ENCODE peak calls at places on chromosome 1, in ten cellular contexts. One of them, this sample, is unnamed. For H3K4me1, the result is how much of the 10 kb centered on the place peaks cover.

GRCh38 chr1:23967871-23968270 is 8.2 kb downstream of the PNRC2 start:
- DNase-seq in neural progenitor cell: no peak
- DNase-seq in heart left ventricle: no peak
- DNase-seq in adipocyte: no peak
- DNase-seq in CD8-positive, alpha-beta memory T cell: no peak
- DNase-seq in CD4-positive, CD25-positive, alpha-beta regulatory T cell: no peak
- DNase-seq in cardiac muscle cell: no peak
- DNase-seq in aorta: no peak
- DNase-seq in GM23338: no peak
- DNase-seq in A673: no peak
- DNase-seq in this sample: no peak

GRCh38 chr1:162108426-162108825 is 38.9 kb downstream of the NOS1AP start:
- DNase-seq in aorta: no peak
- DNase-seq in GM23338: no peak
- DNase-seq in cardiac muscle cell: no peak
- DNase-seq in adipocyte: no peak
- DNase-seq in neural progenitor cell: no peak
- DNase-seq in CD4-positive, CD25-positive, alpha-beta regulatory T cell: no peak
- DNase-seq in CD8-positive, alpha-beta memory T cell: no peak
- DNase-seq in heart left ventricle: no peak
- DNase-seq in A673: no peak
- DNase-seq in this sample: no peak

GRCh38 chr1:69377507-69377906 is 190.2 kb upstream of the LRRC7 start:
- DNase-seq in CD8-positive, alpha-beta memory T cell: no peak
- DNase-seq in CD4-positive, CD25-positive, alpha-beta regulatory T cell: no peak
- DNase-seq in heart left ventricle: no peak
- DNase-seq in aorta: no peak
- DNase-seq in cardiac muscle cell: no peak
- DNase-seq in A673: no peak
- DNase-seq in adipocyte: no peak
- DNase-seq in GM23338: no peak
- DNase-seq in neural progenitor cell: no peak
- DNase-seq in this sample: no peak

GRCh38 chr1:147079400-147080012 is 92.8 kb downstream of the PRKAB2 start:
- DNase-seq in CD8-positive, alpha-beta memory T cell: peak
- DNase-seq in aorta: no peak
- DNase-seq in neural progenitor cell: no peak
- DNase-seq in heart left ventricle: no peak
- DNase-seq in adipocyte: no peak
- DNase-seq in cardiac muscle cell: peak
- DNase-seq in A673: no peak
- DNase-seq in GM23338: peak
- DNase-seq in CD4-positive, CD25-positive, alpha-beta regulatory T cell: no peak
- DNase-seq in this sample: no peak

GRCh38 chr1:174800221-174800791 is 199.4 kb upstream of the CACYBP start:
- DNase-seq in GM23338: peak
- DNase-seq in cardiac muscle cell: peak
- DNase-seq in CD8-positive, alpha-beta memory T cell: peak
- DNase-seq in aorta: no peak
- DNase-seq in A673: no peak
- DNase-seq in heart left ventricle: no peak
- DNase-seq in neural progenitor cell: peak
- DNase-seq in CD4-positive, CD25-positive, alpha-beta regulatory T cell: no peak
- DNase-seq in adipocyte: peak
- DNase-seq in this sample: peak

GRCh38 chr1:209850342-209850979 is 22.7 kb downstream of the UTP25 start:
- DNase-seq in aorta: no peak
- DNase-seq in CD4-positive, CD25-positive, alpha-beta regulatory T cell: no peak
- DNase-seq in heart left ventricle: peak
- DNase-seq in cardiac muscle cell: peak
- DNase-seq in neural progenitor cell: peak
- DNase-seq in GM23338: peak
- DNase-seq in A673: peak
- DNase-seq in adipocyte: peak
- DNase-seq in CD8-positive, alpha-beta memory T cell: no peak
- DNase-seq in this sample: peak

GRCh38 chr1:29752141-29752540 is 515.8 kb downstream of the PTPRU start:
- DNase-seq in heart left ventricle: no peak
- DNase-seq in neural progenitor cell: peak
- DNase-seq in A673: peak
- DNase-seq in CD4-positive, CD25-positive, alpha-beta regulatory T cell: no peak
- DNase-seq in adipocyte: peak
- DNase-seq in aorta: no peak
- DNase-seq in cardiac muscle cell: peak
- DNase-seq in GM23338: peak
- DNase-seq in CD8-positive, alpha-beta memory T cell: no peak
- DNase-seq in this sample: peak

GRCh38 chr1:109493227-109493626 is 667 bp upstream of the CYB561D1 start:
- DNase-seq in adipocyte: no peak
- DNase-seq in aorta: no peak
- DNase-seq in GM23338: no peak
- DNase-seq in CD4-positive, CD25-positive, alpha-beta regulatory T cell: no peak
- DNase-seq in heart left ventricle: no peak
- DNase-seq in CD8-positive, alpha-beta memory T cell: no peak
- DNase-seq in A673: no peak
- DNase-seq in cardiac muscle cell: no peak
- DNase-seq in neural progenitor cell: no peak
- DNase-seq in this sample: no peak

GRCh38 chr1:45512641-45513054 is 9.0 kb downstream of the PRDX1 start:
- DNase-seq in CD8-positive, alpha-beta memory T cell: peak
- DNase-seq in GM23338: peak
- DNase-seq in heart left ventricle: peak
- DNase-seq in A673: peak
- DNase-seq in CD4-positive, CD25-positive, alpha-beta regulatory T cell: peak
- DNase-seq in cardiac muscle cell: peak
- DNase-seq in aorta: no peak
- DNase-seq in adipocyte: peak
- DNase-seq in neural progenitor cell: peak
- DNase-seq in this sample: peak

GRCh38 chr1:89489037-89489729 is 35.4 kb upstream of the LRRC8B start:
- DNase-seq in heart left ventricle: no peak
- DNase-seq in neural progenitor cell: no peak
- DNase-seq in aorta: no peak
- DNase-seq in CD4-positive, CD25-positive, alpha-beta regulatory T cell: no peak
- DNase-seq in cardiac muscle cell: no peak
- DNase-seq in adipocyte: peak
- DNase-seq in CD8-positive, alpha-beta memory T cell: no peak
- DNase-seq in A673: no peak
- DNase-seq in GM23338: no peak
- DNase-seq in this sample: no peak

GRCh38 chr1:224592636-224593579 is 23.2 kb upstream of the CNIH3 start:
- DNase-seq in neural progenitor cell: no peak
- DNase-seq in heart left ventricle: no peak
- DNase-seq in aorta: no peak
- DNase-seq in cardiac muscle cell: no peak
- DNase-seq in CD4-positive, CD25-positive, alpha-beta regulatory T cell: no peak
- DNase-seq in adipocyte: peak
- DNase-seq in A673: peak
- DNase-seq in CD8-positive, alpha-beta memory T cell: no peak
- DNase-seq in GM23338: no peak
- DNase-seq in this sample: peak

GRCh38 chr1:202034683-202035462 is 24.5 kb downstream of the ELF3 start:
- DNase-seq in heart left ventricle: peak
- DNase-seq in adipocyte: peak
- DNase-seq in aorta: peak
- DNase-seq in cardiac muscle cell: peak
- DNase-seq in CD8-positive, alpha-beta memory T cell: no peak
- DNase-seq in GM23338: no peak
- DNase-seq in neural progenitor cell: no peak
- DNase-seq in A673: peak
- DNase-seq in CD4-positive, CD25-positive, alpha-beta regulatory T cell: no peak
- DNase-seq in this sample: peak

GRCh38 chr1:209190591-209191241 is 392.8 kb upstream of the CAMK1G start:
- DNase-seq in GM23338: peak
- DNase-seq in cardiac muscle cell: peak
- DNase-seq in CD4-positive, CD25-positive, alpha-beta regulatory T cell: no peak
- DNase-seq in CD8-positive, alpha-beta memory T cell: no peak
- DNase-seq in A673: peak
- DNase-seq in aorta: peak
- DNase-seq in neural progenitor cell: peak
- DNase-seq in heart left ventricle: no peak
- DNase-seq in adipocyte: peak
- DNase-seq in this sample: peak

GRCh38 chr1:34988147-34988546 is 3.0 kb upstream of the TMEM35B start:
- DNase-seq in GM23338: no peak
- DNase-seq in heart left ventricle: no peak
- DNase-seq in A673: no peak
- DNase-seq in adipocyte: no peak
- DNase-seq in CD8-positive, alpha-beta memory T cell: no peak
- DNase-seq in neural progenitor cell: no peak
- DNase-seq in aorta: no peak
- DNase-seq in CD4-positive, CD25-positive, alpha-beta regulatory T cell: no peak
- DNase-seq in cardiac muscle cell: no peak
- DNase-seq in this sample: no peak

GRCh38 chr1:17119744-17120482 is 662 bp upstream of the PADI2 start:
- DNase-seq in aorta: no peak
- DNase-seq in CD8-positive, alpha-beta memory T cell: no peak
- DNase-seq in cardiac muscle cell: no peak
- DNase-seq in GM23338: peak
- DNase-seq in CD4-positive, CD25-positive, alpha-beta regulatory T cell: no peak
- DNase-seq in A673: peak
- DNase-seq in adipocyte: no peak
- DNase-seq in heart left ventricle: no peak
- DNase-seq in neural progenitor cell: peak
- DNase-seq in this sample: peak
- H3K4me3 ChIP-seq in aorta: no peak
- H3K4me3 ChIP-seq in CD8-positive, alpha-beta memory T cell: no peak
- H3K4me3 ChIP-seq in cardiac muscle cell: peak
- H3K4me3 ChIP-seq in GM23338: peak
- H3K4me3 ChIP-seq in CD4-positive, CD25-positive, alpha-beta regulatory T cell: no peak
- H3K4me3 ChIP-seq in A673: peak
- H3K4me3 ChIP-seq in adipocyte: no peak
- H3K4me3 ChIP-seq in heart left ventricle: peak
- H3K4me3 ChIP-seq in neural progenitor cell: peak
- H3K4me3 ChIP-seq in this sample: no peak

GRCh38 chr1:211210052-211210451 is 49.1 kb upstream of the RCOR3 start:
- DNase-seq in GM23338: no peak
- DNase-seq in heart left ventricle: no peak
- DNase-seq in cardiac muscle cell: no peak
- DNase-seq in A673: no peak
- DNase-seq in aorta: no peak
- DNase-seq in neural progenitor cell: no peak
- DNase-seq in CD4-positive, CD25-positive, alpha-beta regulatory T cell: no peak
- DNase-seq in adipocyte: no peak
- DNase-seq in CD8-positive, alpha-beta memory T cell: no peak
- DNase-seq in this sample: no peak
- H3K4me1 ChIP-seq in GM23338: under half
- H3K4me1 ChIP-seq in heart left ventricle: under half
- H3K4me1 ChIP-seq in cardiac muscle cell: under half
- H3K4me1 ChIP-seq in A673: under half
- H3K4me1 ChIP-seq in aorta: under half
- H3K4me1 ChIP-seq in neural progenitor cell: under half
- H3K4me1 ChIP-seq in CD4-positive, CD25-positive, alpha-beta regulatory T cell: under half
- H3K4me1 ChIP-seq in adipocyte: under half
- H3K4me1 ChIP-seq in CD8-positive, alpha-beta memory T cell: under half
- H3K4me1 ChIP-seq in this sample: under half

DNA sequence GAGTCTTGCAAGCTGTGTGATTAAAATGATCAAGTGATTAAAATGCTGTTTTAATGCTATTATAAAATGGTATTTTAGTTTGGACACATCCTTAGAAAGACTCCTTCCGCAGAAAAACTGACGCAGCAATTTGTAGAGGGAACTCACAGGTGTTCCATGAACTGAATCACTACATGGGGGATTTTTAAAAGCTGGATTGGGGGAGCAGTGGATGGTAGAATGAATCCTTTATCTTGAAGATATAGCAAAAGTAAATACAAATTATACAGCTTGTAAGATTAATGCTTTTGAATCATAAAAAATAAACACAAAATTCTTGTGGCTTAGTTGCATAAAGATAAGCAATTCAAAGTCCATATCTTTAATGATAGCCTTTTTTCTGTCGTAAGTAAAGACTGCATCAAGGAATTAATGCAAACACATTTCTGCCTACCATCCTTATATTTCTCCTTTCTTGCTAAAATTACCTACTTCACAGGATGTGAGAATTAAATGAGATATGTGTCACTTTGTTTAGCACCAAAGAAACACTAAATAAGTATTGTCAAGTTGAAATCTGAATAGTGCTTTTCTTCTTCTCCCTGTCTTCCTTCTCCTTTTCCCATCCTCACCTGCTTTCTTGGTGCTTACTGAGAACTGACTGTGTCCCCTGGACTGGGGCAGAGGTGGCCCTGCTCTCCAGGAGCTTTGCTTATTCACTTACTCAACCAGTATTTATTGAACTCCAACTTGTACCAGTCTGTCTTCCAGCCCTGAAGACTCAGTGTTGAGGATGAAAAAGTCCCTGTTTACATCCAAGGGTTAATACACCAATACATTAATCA is 61.5 kb upstream of the F3 start:
- DNase-seq in neural progenitor cell: no peak
- DNase-seq in cardiac muscle cell: no peak
- DNase-seq in adipocyte: no peak
- DNase-seq in CD4-positive, CD25-positive, alpha-beta regulatory T cell: no peak
- DNase-seq in aorta: no peak
- DNase-seq in GM23338: no peak
- DNase-seq in CD8-positive, alpha-beta memory T cell: no peak
- DNase-seq in heart left ventricle: no peak
- DNase-seq in A673: no peak
- DNase-seq in this sample: no peak
- H3K4me3 ChIP-seq in neural progenitor cell: no peak
- H3K4me3 ChIP-seq in cardiac muscle cell: no peak
- H3K4me3 ChIP-seq in adipocyte: peak
- H3K4me3 ChIP-seq in CD4-positive, CD25-positive, alpha-beta regulatory T cell: no peak
- H3K4me3 ChIP-seq in aorta: no peak
- H3K4me3 ChIP-seq in GM23338: no peak
- H3K4me3 ChIP-seq in CD8-positive, alpha-beta memory T cell: no peak
- H3K4me3 ChIP-seq in heart left ventricle: no peak
- H3K4me3 ChIP-seq in A673: no peak
- H3K4me3 ChIP-seq in this sample: no peak

GRCh38 chr1:36149237-36149972 is at the start of gene TRAPPC3:
- DNase-seq in adipocyte: peak
- DNase-seq in CD8-positive, alpha-beta memory T cell: peak
- DNase-seq in cardiac muscle cell: peak
- DNase-seq in GM23338: peak
- DNase-seq in aorta: peak
- DNase-seq in CD4-positive, CD25-positive, alpha-beta regulatory T cell: peak
- DNase-seq in A673: peak
- DNase-seq in heart left ventricle: peak
- DNase-seq in neural progenitor cell: peak
- DNase-seq in this sample: peak

GRCh38 chr1:36151133-36151844 is 2.0 kb upstream of the TRAPPC3 start:
- DNase-seq in CD8-positive, alpha-beta memory T cell: no peak
- DNase-seq in aorta: no peak
- DNase-seq in GM23338: peak
- DNase-seq in neural progenitor cell: no peak
- DNase-seq in CD4-positive, CD25-positive, alpha-beta regulatory T cell: no peak
- DNase-seq in adipocyte: no peak
- DNase-seq in cardiac muscle cell: no peak
- DNase-seq in A673: no peak
- DNase-seq in heart left ventricle: no peak
- DNase-seq in this sample: no peak

GRCh38 chr1:36149973-36150295 is 648 bp upstream of the TRAPPC3 start:
- DNase-seq in GM23338: no peak
- DNase-seq in aorta: no peak
- DNase-seq in CD8-positive, alpha-beta memory T cell: no peak
- DNase-seq in neural progenitor cell: no peak
- DNase-seq in cardiac muscle cell: no peak
- DNase-seq in CD4-positive, CD25-positive, alpha-beta regulatory T cell: no peak
- DNase-seq in A673: no peak
- DNase-seq in adipocyte: no peak
- DNase-seq in heart left ventricle: no peak
- DNase-seq in this sample: no peak

GRCh38 chr1:36151845-36152203 is 2.5 kb upstream of the TRAPPC3 start:
- DNase-seq in adipocyte: peak
- DNase-seq in A673: peak
- DNase-seq in cardiac muscle cell: no peak
- DNase-seq in CD8-positive, alpha-beta memory T cell: peak
- DNase-seq in GM23338: no peak
- DNase-seq in neural progenitor cell: no peak
- DNase-seq in heart left ventricle: no peak
- DNase-seq in aorta: no peak
- DNase-seq in CD4-positive, CD25-positive, alpha-beta regulatory T cell: peak
- DNase-seq in this sample: no peak

GRCh38 chr1:36150296-36151132 is 1.2 kb upstream of the TRAPPC3 start:
- DNase-seq in aorta: peak
- DNase-seq in neural progenitor cell: peak
- DNase-seq in CD8-positive, alpha-beta memory T cell: peak
- DNase-seq in A673: peak
- DNase-seq in cardiac muscle cell: peak
- DNase-seq in heart left ventricle: peak
- DNase-seq in GM23338: peak
- DNase-seq in adipocyte: peak
- DNase-seq in CD4-positive, CD25-positive, alpha-beta regulatory T cell: peak
- DNase-seq in this sample: peak
- H3K4me1 ChIP-seq in aorta: under half
- H3K4me1 ChIP-seq in neural progenitor cell: under half
- H3K4me1 ChIP-seq in CD8-positive, alpha-beta memory T cell: half or more
- H3K4me1 ChIP-seq in A673: under half
- H3K4me1 ChIP-seq in cardiac muscle cell: under half
- H3K4me1 ChIP-seq in heart left ventricle: under half
- H3K4me1 ChIP-seq in GM23338: under half
- H3K4me1 ChIP-seq in adipocyte: under half
- H3K4me1 ChIP-seq in CD4-positive, CD25-positive, alpha-beta regulatory T cell: half or more
- H3K4me1 ChIP-seq in this sample: under half